ENCODE peak calls at places on chromosomes 13 and 19, in eight cellular contexts. O is NCI-H345, P is body of pancreas, X is NCI-H1417 treated with DMSO at 0.1 percent for 48 hours, K is occipital lobe, I is IMR-90, U is endothelial cell, Q is heart right ventricle. Y is an unnamed sample.
A peak's percentile ranks its signal among the peaks of the same experiment; 100 is the strongest.

GRCh38 chr13:24802074-24802473 is 38.1 kb downstream of the RNF17 start:
- DNase-seq in K (no peak), P (no peak), I (no peak), U (no peak), O (no peak), X (no peak), Q (no peak), Y (no peak)

GRCh38 chr19:9528757-9529336 is 9.6 kb downstream of the ZNF426 start:
- DNase-seq in U (no peak), K (no peak), P (no peak), X (no peak), Q (no peak), I (peak; percentile 9), O (no peak), Y (no peak)

GRCh38 chr13:95676100-95676774 is 702 bp upstream of the DNAJC3 start:
- DNase-seq in X (no peak), U (peak; percentile 21), K (no peak), Q (no peak), O (peak; percentile 57), I (peak; percentile 39), P (peak; percentile 36), Y (no peak)

GRCh38 chr19:383922-384800 is 24.8 kb downstream of the C2CD4C start:
- DNase-seq in O (no peak), Q (peak; percentile 45), P (peak; percentile 40), I (no peak), X (no peak), U (peak; percentile 71), K (no peak), Y (peak; percentile 30)

GRCh38 chr19:8655340-8655709 is 24.9 kb downstream of the NFILZ start:
- DNase-seq in U (no peak), I (no peak), K (no peak), X (no peak), O (peak; percentile 1), Q (no peak), P (no peak), Y (no peak)

GRCh38 chr13:93559718-93560117 is 333.1 kb downstream of the GPC6 start:
- DNase-seq in X (no peak), P (no peak), U (no peak), I (peak; percentile 84), O (peak; percentile 32), Q (no peak), K (no peak), Y (no peak)

GRCh38 chr13:111132948-111133347 is 17.8 kb downstream of the ARHGEF7 start:
- DNase-seq in Q (no peak), K (no peak), O (no peak), X (no peak), P (no peak), U (no peak), I (no peak), Y (no peak)

GRCh38 chr13:80979035-80979641 is 638.2 kb upstream of the SPRY2 start:
- DNase-seq in X (peak; percentile 45), I (peak; percentile 54), Q (no peak), P (peak; percentile 55), O (peak; percentile 67), K (peak; percentile 9), U (peak; percentile 45), Y (peak; percentile 51)

GRCh38 chr19:2446390-2446789 is 10.4 kb downstream of the LMNB2 start:
- DNase-seq in I (no peak), U (no peak), P (no peak), K (no peak), O (no peak), Q (no peak), X (no peak), Y (no peak)

GRCh38 chr13:84121456-84121855 is 239.2 kb upstream of the SLITRK1 start:
- DNase-seq in X (no peak), Q (no peak), I (no peak), P (no peak), K (no peak), U (no peak), O (peak; percentile 59), Y (no peak)

GRCh38 chr13:59946924-59947323 is 216.8 kb downstream of the DIAPH3 start:
- DNase-seq in I (peak; percentile 3), Q (no peak), O (no peak), X (no peak), U (no peak), P (no peak), K (no peak), Y (no peak)

GRCh38 chr13:93476175-93476574 is 249.6 kb downstream of the GPC6 start:
- DNase-seq in K (no peak), O (no peak), I (peak; percentile 91), Q (no peak), P (no peak), X (no peak), U (no peak), Y (no peak)

GRCh38 chr19:10612515-10613119 is 12.7 kb upstream of the SLC44A2 start:
- DNase-seq in K (no peak), U (no peak), Q (peak; percentile 86), O (no peak), P (peak; percentile 97), I (no peak), X (no peak), Y (peak; percentile 63)

GRCh38 chr19:32914879-32915278 is 45.3 kb upstream of the SLC7A9 start:
- DNase-seq in U (no peak), P (no peak), X (no peak), I (no peak), Q (no peak), O (no peak), K (no peak), Y (no peak)

GRCh38 chr19:16096281-16096855 is 15.3 kb upstream of the RAB8A start:
- DNase-seq in X (no peak), O (no peak), U (no peak), I (no peak), Q (no peak), K (no peak), P (no peak), Y (no peak)

GRCh38 chr13:48730971-48731658 is 77.4 kb downstream of the CYSLTR2 start:
- DNase-seq in O (no peak), U (no peak), K (no peak), I (peak; percentile 83), X (no peak), P (no peak), Q (no peak), Y (no peak)

GRCh38 chr13:79346300-79346914 is 59.6 kb downstream of the RBM26 start:
- DNase-seq in U (no peak), I (no peak), O (no peak), K (no peak), Q (no peak), X (no peak), P (no peak), Y (no peak)

GRCh38 chr19:53775524-53775923 is 48.6 kb downstream of the NLRP12 start:
- DNase-seq in X (no peak), U (no peak), O (no peak), P (no peak), Q (no peak), K (no peak), I (no peak), Y (no peak)

GRCh38 chr13:40165533-40165932 is 500.9 kb downstream of the FOXO1 start:
- DNase-seq in O (no peak), Q (no peak), P (no peak), K (no peak), X (no peak), I (no peak), U (no peak), Y (no peak)

GRCh38 chr13:98978280-98978679 is 416 bp upstream of the DOCK9 start:
- DNase-seq in X (no peak), O (no peak), I (peak; percentile 90), K (no peak), Q (no peak), U (no peak), P (no peak), Y (no peak)

GRCh38 chr19:1882089-1882785 is 3.1 kb downstream of the ABHD17A start:
- DNase-seq in U (peak; percentile 60), X (no peak), Q (no peak), P (no peak), O (no peak), K (no peak), I (no peak), Y (peak; percentile 54)

GRCh38 chr19:54232552-54232934 is 9.7 kb upstream of the LILRB3 start:
- DNase-seq in P (no peak), K (no peak), I (no peak), Q (no peak), U (no peak), O (no peak), X (no peak), Y (no peak)

GRCh38 chr19:39704181-39705044 is at the start of gene LGALS14:
- DNase-seq in O (peak; percentile 69), U (no peak), Q (no peak), X (no peak), K (no peak), P (no peak), I (no peak), Y (no peak)

GRCh38 chr13:28531195-28531955 is 36.4 kb upstream of the FLT1 start:
- DNase-seq in P (peak; percentile 19), K (no peak), O (peak; percentile 32), X (no peak), Q (peak; percentile 72), U (peak; percentile 81), I (peak; percentile 30), Y (no peak)

GRCh38 chr13:44435142-44435982 is 61.7 kb downstream of the SERP2 start:
- DNase-seq in U (peak; percentile 97), P (peak; percentile 99), K (peak; percentile 89), I (peak; percentile 98), X (peak; percentile 90), O (peak; percentile 97), Q (peak; percentile 91), Y (peak; percentile 91)

GRCh38 chr19:44623080-44623479 is 9.7 kb downstream of the IGSF23 start:
- DNase-seq in I (peak; percentile 45), U (peak; percentile 34), P (peak; percentile 26), K (no peak), Q (no peak), X (no peak), O (no peak), Y (no peak)